ENCODE peak calls at places on chromosomes 2 and 18, in five cellular contexts. X, K, U, C and B are unnamed samples.

GRCh38 chr2:228762565-228762964 is 508.5 kb downstream of the PID1 start:
- DNase-seq in X (no peak), U (no peak), C (no peak), K (no peak), B (no peak)

GRCh38 chr2:120438301-120439066 is 92.5 kb downstream of the INHBB start:
- DNase-seq in C (no peak), K (no peak), U (no peak), X (no peak), B (no peak)

GRCh38 chr18:8063733-8064132 is 496.6 kb downstream of the PTPRM start:
- DNase-seq in U (no peak), K (no peak), C (no peak), X (no peak), B (no peak)

GRCh38 chr2:66428986-66429612 is 5.8 kb upstream of the MEIS1 start:
- DNase-seq in X (peak; percentile 27), K (no peak), C (no peak), U (no peak), B (no peak)

GRCh38 chr2:47043142-47043890 is 111.8 kb downstream of the STPG4 start:
- DNase-seq in K (peak; percentile 51), C (peak; percentile 70), X (peak; percentile 96), U (peak; percentile 61), B (no peak)

GRCh38 chr2:28516950-28517349 is 21.1 kb downstream of the PLB1 start:
- DNase-seq in U (no peak), X (no peak), C (no peak), K (no peak), B (no peak)

GRCh38 chr2:28495551-28496284 is at the start of gene PLB1:
- DNase-seq in U (no peak), X (no peak), K (no peak), C (no peak), B (no peak)

GRCh38 chr2:181667234-181667633 is 10.3 kb upstream of the CERKL start:
- DNase-seq in U (no peak), X (no peak), K (no peak), C (no peak), B (no peak)

GRCh38 chr18:23664674-23665073 is 2.0 kb upstream of the ANKRD29 start:
- DNase-seq in K (no peak), C (no peak), U (no peak), X (no peak), B (no peak)

GRCh38 chr2:60416221-60417008 is 137.0 kb downstream of the BCL11A start:
- DNase-seq in C (no peak), U (peak; percentile 28), K (peak; percentile 52), X (no peak), B (no peak)

GRCh38 chr2:237440819-237441281 is 26.9 kb upstream of the COL6A3 start:
- DNase-seq in U (no peak), K (no peak), C (no peak), X (no peak), B (no peak)

GRCh38 chr2:195238366-195238765 is 418.7 kb upstream of the SLC39A10 start:
- DNase-seq in K (no peak), X (no peak), C (no peak), U (no peak), B (no peak)

GRCh38 chr18:29083545-29083944 is 906.6 kb upstream of the CDH2 start:
- DNase-seq in X (no peak), C (no peak), U (no peak), K (peak; percentile 13), B (no peak)

GRCh38 chr2:231613655-231614558 is 21.2 kb downstream of the TEX44 start:
- DNase-seq in C (peak; percentile 95), K (peak; percentile 96), X (peak; percentile 72), U (peak; percentile 91), B (no peak)

GRCh38 chr2:147623328-147623727 is 221.5 kb upstream of the ACVR2A start:
- DNase-seq in C (no peak), X (no peak), K (no peak), U (no peak), B (no peak)

GRCh38 chr18:4207383-4207782 is 247.7 kb downstream of the DLGAP1 start:
- DNase-seq in X (no peak), K (no peak), C (peak; percentile 37), U (no peak), B (no peak)

GRCh38 chr2:26560892-26561291 is 80.3 kb downstream of the CIB4 start:
- DNase-seq in C (no peak), U (no peak), K (no peak), X (no peak), B (no peak)

GRCh38 chr2:235963853-235964577 is 204.2 kb downstream of the GBX2 start:
- DNase-seq in U (no peak), C (peak; percentile 16), X (no peak), K (no peak), B (no peak)

GRCh38 chr2:72981516-72981915 is 64.2 kb downstream of the EMX1 start:
- DNase-seq in X (no peak), U (no peak), C (no peak), K (no peak), B (no peak)

GRCh38 chr2:103615706-103616105 is 853.9 kb downstream of the TMEM182 start:
- DNase-seq in X (no peak), K (no peak), U (no peak), C (no peak), B (no peak)

GRCh38 chr18:31101148-31102019 is 837 bp downstream of the DSC2 start:
- DNase-seq in U (peak; percentile 84), X (peak; percentile 10), C (peak; percentile 80), K (peak; percentile 84), B (peak; percentile 18)

GRCh38 chr2:105494683-105495425 is 96.0 kb upstream of the FHL2 start:
- DNase-seq in U (peak; percentile 79), X (no peak), K (peak; percentile 54), C (no peak), B (no peak)

GRCh38 chr2:205555816-205556215 is 126.5 kb upstream of the NRP2 start:
- DNase-seq in U (no peak), K (no peak), C (no peak), X (no peak), B (no peak)

GRCh38 chr2:44748-45341 is 1.5 kb downstream of the FAM110C start:
- DNase-seq in U (no peak), C (peak; percentile 41), X (no peak), K (no peak), B (no peak)

GRCh38 chr18:46338761-46339160 is 234.6 kb downstream of the HAUS1 start:
- DNase-seq in C (no peak), U (no peak), X (no peak), K (no peak), B (no peak)

GRCh38 chr18:286515-287310 is 18.9 kb upstream of the THOC1 start:
- DNase-seq in X (no peak), U (no peak), K (no peak), C (no peak), B (no peak)

GRCh38 chr2:28956890-28957289 is 24.2 kb upstream of the TOGARAM2 start:
- DNase-seq in U (no peak), K (no peak), X (no peak), C (peak; percentile 44), B (no peak)

GRCh38 chr2:95268208-95269035 is 5.8 kb upstream of the PROM2 start:
- DNase-seq in U (no peak), K (no peak), C (peak; percentile 13), X (no peak), B (no peak)

DNA sequence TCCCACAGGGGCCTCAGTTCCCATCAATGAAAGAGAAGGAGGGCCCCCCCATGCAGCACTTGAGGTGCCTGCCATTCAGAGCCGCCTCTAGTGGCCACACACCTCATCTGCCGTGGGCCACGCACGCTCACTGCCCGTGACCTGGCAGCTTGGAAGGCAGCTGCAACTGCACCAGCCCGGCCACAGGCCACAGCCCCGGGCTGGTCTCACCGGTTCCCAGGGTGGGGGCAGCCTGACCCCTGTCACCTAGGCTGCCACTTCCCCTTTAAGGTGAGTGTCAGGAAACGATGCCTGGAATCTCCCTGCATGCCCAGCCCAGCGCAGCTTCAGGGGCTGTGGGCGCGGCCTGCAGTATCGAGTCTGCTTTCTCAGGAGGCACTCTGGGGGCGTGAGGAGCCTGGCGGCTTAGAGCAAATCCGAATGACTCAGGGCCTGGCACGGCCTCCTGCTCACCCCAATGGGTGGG is 2.6 kb downstream of the MAB21L4 start:
- DNase-seq in K (peak; percentile 49), U (no peak), X (no peak), C (peak; percentile 80), B (no peak)
- H3K4me1 ChIP-seq in K (no peaks in the 10 kb centered on the region), U (peaks cover 14% of the 10 kb centered on the region), X (peaks cover 21% of the 10 kb centered on the region), C (no peaks in the 10 kb centered on the region), B (no peaks in the 10 kb centered on the region)

DNA sequence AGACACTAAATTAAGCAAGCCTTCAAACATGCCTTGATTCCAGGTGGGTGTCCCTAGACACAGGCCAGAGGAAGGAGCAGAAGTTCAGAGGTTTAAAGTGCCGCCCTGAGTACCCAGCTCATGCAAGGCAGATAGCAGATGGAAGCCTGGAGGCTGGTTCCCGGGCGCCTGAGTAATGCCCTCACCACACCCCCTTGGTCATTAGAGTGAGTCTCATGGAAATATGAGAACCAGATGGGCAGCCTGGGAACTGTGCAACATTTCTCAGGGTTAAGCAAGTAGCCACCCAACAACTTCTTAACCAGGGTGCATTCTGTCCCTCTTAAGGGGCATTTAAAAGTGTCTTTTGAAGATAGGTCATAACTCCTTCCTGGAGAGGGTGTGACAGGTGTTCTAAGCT is 44.1 kb downstream of the TGFA start:
- DNase-seq in K (no peak), U (no peak), X (no peak), C (no peak), B (no peak)
- H3K27ac ChIP-seq in K (no peak overlapping the region), U (no peak overlapping the region), X (no peak overlapping the region), C (no peak overlapping the region), B (no peak overlapping the region)

GRCh38 chr2:109383505-109384307 is 230.1 kb downstream of the SEPTIN10 start:
- DNase-seq in X (no peak), U (no peak), K (peak; percentile 4), C (no peak), B (no peak)
- H3K4me1 ChIP-seq in X (no peaks in the 10 kb centered on the region), U (peaks cover 49% of the 10 kb centered on the region), K (peaks cover 10% of the 10 kb centered on the region), C (peaks cover 7% of the 10 kb centered on the region), B (peaks cover 4% of the 10 kb centered on the region)

GRCh38 chr2:64837925-64838641 is 151.1 kb upstream of the SLC1A4 start:
- DNase-seq in K (peak; percentile 27), C (no peak), U (peak; percentile 22), X (no peak), B (no peak)

GRCh38 chr2:64840419-64840818 is 148.8 kb upstream of the SLC1A4 start:
- DNase-seq in U (no peak), C (no peak), K (no peak), X (no peak), B (no peak)

GRCh38 chr2:64839844-64840243 is 149.4 kb upstream of the SLC1A4 start:
- DNase-seq in U (no peak), C (no peak), X (no peak), K (no peak), B (no peak)

GRCh38 chr2:64837116-64837704 is 152.0 kb upstream of the SLC1A4 start:
- DNase-seq in U (no peak), K (no peak), C (no peak), X (peak; percentile 65), B (no peak)

DNA sequence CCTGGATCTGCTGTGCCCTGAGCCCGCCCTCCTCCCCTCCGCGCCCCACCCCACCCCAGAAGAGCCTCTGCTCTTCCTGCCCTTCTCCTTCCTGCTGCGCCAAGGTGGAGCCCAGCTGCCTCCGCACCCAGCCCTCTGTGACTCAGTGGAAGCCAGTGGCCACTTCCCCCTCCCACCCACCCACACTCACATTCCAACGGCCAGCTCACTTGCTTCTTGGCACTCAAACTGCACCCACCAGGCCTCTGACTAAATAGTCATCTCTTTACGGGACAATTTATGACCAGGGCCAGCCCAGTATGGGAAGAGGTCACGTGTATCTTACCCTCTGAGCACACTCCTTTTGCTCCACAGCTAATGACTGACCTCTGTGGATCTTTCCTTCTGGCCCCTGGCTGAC is 150.4 kb upstream of the SLC1A4 start:
- DNase-seq in X (peak; percentile 58), K (no peak), U (no peak), C (no peak), B (no peak)
- H3K27ac ChIP-seq in X (peak overlapping the region; percentile 87), K (no peak overlapping the region), U (no peak overlapping the region), C (no peak overlapping the region), B (no peak overlapping the region)

GRCh38 chr2:172099472-172100079 is 3.1 kb downstream of the DLX2 start:
- DNase-seq in U (no peak), X (no peak), K (no peak), C (no peak), B (no peak)
- H3K4me1 ChIP-seq in U (peaks cover 85% of the 10 kb centered on the region), X (peaks cover 30% of the 10 kb centered on the region), K (peaks cover 12% of the 10 kb centered on the region), C (no peaks in the 10 kb centered on the region), B (peaks cover 5% of the 10 kb centered on the region)